ENCODE peak calls at places on chromosomes 3 and 15, in four cellular contexts. One of them, this sample, is unnamed. For H3K4me1, the result is how much of the 10 kb centered on the place peaks cover.

GRCh38 chr3:98565843-98566242 is 27.6 kb downstream of the CPOX start:
- DNase-seq in NT2/D1: no peak
- DNase-seq in body of pancreas: no peak
- DNase-seq in psoas muscle: no peak
- DNase-seq in this sample: no peak

GRCh38 chr3:87706176-87706575 is 352.6 kb downstream of the CGGBP1 start:
- DNase-seq in NT2/D1: no peak
- DNase-seq in body of pancreas: no peak
- DNase-seq in psoas muscle: no peak
- DNase-seq in this sample: no peak

GRCh38 chr3:159583662-159584061 is 405.0 kb upstream of the IL12A start:
- DNase-seq in NT2/D1: no peak
- DNase-seq in body of pancreas: no peak
- DNase-seq in psoas muscle: no peak
- DNase-seq in this sample: no peak

GRCh38 chr15:44381223-44381622 is 46.2 kb upstream of the CTDSPL2 start:
- DNase-seq in NT2/D1: no peak
- DNase-seq in body of pancreas: no peak
- DNase-seq in psoas muscle: no peak
- DNase-seq in this sample: no peak

GRCh38 chr3:197023241-197023997 is 6.2 kb downstream of the MELTF start:
- DNase-seq in NT2/D1: no peak
- DNase-seq in body of pancreas: no peak
- DNase-seq in psoas muscle: no peak
- DNase-seq in this sample: no peak

GRCh38 chr15:93043621-93044300 is 45.2 kb downstream of the RGMA start:
- DNase-seq in NT2/D1: no peak
- DNase-seq in body of pancreas: no peak
- DNase-seq in psoas muscle: peak
- DNase-seq in this sample: no peak

GRCh38 chr3:37984596-37984995 is 6.0 kb upstream of the VILL start:
- DNase-seq in NT2/D1: no peak
- DNase-seq in body of pancreas: no peak
- DNase-seq in psoas muscle: no peak
- DNase-seq in this sample: no peak

GRCh38 chr15:96416934-96417759 is 86.6 kb downstream of the NR2F2 start:
- DNase-seq in NT2/D1: no peak
- DNase-seq in body of pancreas: no peak
- DNase-seq in psoas muscle: no peak
- DNase-seq in this sample: peak

GRCh38 chr3:102718651-102719050 is 283.8 kb downstream of the ZPLD1 start:
- DNase-seq in NT2/D1: no peak
- DNase-seq in body of pancreas: no peak
- DNase-seq in psoas muscle: no peak
- DNase-seq in this sample: no peak

GRCh38 chr3:72768976-72769375 is 79.3 kb downstream of the SHQ1 start:
- DNase-seq in NT2/D1: no peak
- DNase-seq in body of pancreas: no peak
- DNase-seq in psoas muscle: no peak
- DNase-seq in this sample: no peak

GRCh38 chr15:78726870-78727551 is 84.3 kb downstream of the ADAMTS7 start:
- DNase-seq in NT2/D1: no peak
- DNase-seq in body of pancreas: peak
- DNase-seq in psoas muscle: no peak
- DNase-seq in this sample: no peak

GRCh38 chr3:43786102-43786952 is 95.6 kb downstream of the ABHD5 start:
- DNase-seq in NT2/D1: no peak
- DNase-seq in body of pancreas: no peak
- DNase-seq in psoas muscle: no peak
- DNase-seq in this sample: no peak

GRCh38 chr3:48408823-48409281 is 21.0 kb downstream of the PLXNB1 start:
- DNase-seq in NT2/D1: no peak
- DNase-seq in body of pancreas: no peak
- DNase-seq in psoas muscle: peak
- DNase-seq in this sample: peak

GRCh38 chr15:75121547-75121946 is 80.1 kb upstream of the C15orf39 start:
- DNase-seq in NT2/D1: no peak
- DNase-seq in body of pancreas: no peak
- DNase-seq in psoas muscle: no peak
- DNase-seq in this sample: no peak

GRCh38 chr3:190150681-190151080 is 30.0 kb upstream of the P3H2 start:
- DNase-seq in NT2/D1: no peak
- DNase-seq in body of pancreas: no peak
- DNase-seq in psoas muscle: no peak
- DNase-seq in this sample: no peak

GRCh38 chr3:71784914-71785593 is at the start of gene PROK2:
- DNase-seq in NT2/D1: no peak
- DNase-seq in body of pancreas: no peak
- DNase-seq in psoas muscle: peak
- DNase-seq in this sample: peak

GRCh38 chr15:64651573-64652260 is 123.7 kb downstream of the RBPMS2 start:
- DNase-seq in NT2/D1: peak
- DNase-seq in body of pancreas: peak
- DNase-seq in psoas muscle: no peak
- DNase-seq in this sample: no peak

GRCh38 chr3:107962946-107963345 is 127.9 kb downstream of the CD47 start:
- DNase-seq in NT2/D1: no peak
- DNase-seq in body of pancreas: peak
- DNase-seq in psoas muscle: no peak
- DNase-seq in this sample: no peak

GRCh38 chr3:125110016-125110875 is 54.4 kb upstream of the HEG1 start:
- DNase-seq in NT2/D1: no peak
- DNase-seq in body of pancreas: peak
- DNase-seq in psoas muscle: no peak
- DNase-seq in this sample: no peak

GRCh38 chr3:146414010-146414409 is 55.4 kb downstream of the PLSCR2 start:
- DNase-seq in NT2/D1: no peak
- DNase-seq in body of pancreas: no peak
- DNase-seq in psoas muscle: no peak
- DNase-seq in this sample: no peak

GRCh38 chr3:147407495-147408179 is 1.3 kb upstream of the ZIC4 start:
- DNase-seq in NT2/D1: no peak
- DNase-seq in body of pancreas: no peak
- DNase-seq in psoas muscle: no peak
- DNase-seq in this sample: no peak

GRCh38 chr3:58059349-58060321 is 51.4 kb downstream of the FLNB start:
- DNase-seq in NT2/D1: no peak
- DNase-seq in body of pancreas: peak
- DNase-seq in psoas muscle: no peak
- DNase-seq in this sample: no peak

GRCh38 chr3:28575100-28575747 is 226.6 kb upstream of the AZI2 start:
- DNase-seq in NT2/D1: peak
- DNase-seq in body of pancreas: peak
- DNase-seq in psoas muscle: peak
- DNase-seq in this sample: peak

GRCh38 chr3:38157562-38157961 is 7.8 kb upstream of the OXSR1 start:
- DNase-seq in NT2/D1: no peak
- DNase-seq in body of pancreas: no peak
- DNase-seq in psoas muscle: no peak
- DNase-seq in this sample: no peak

GRCh38 chr3:56654460-56654859 is 28.6 kb downstream of the TASOR start:
- DNase-seq in NT2/D1: no peak
- DNase-seq in body of pancreas: no peak
- DNase-seq in psoas muscle: no peak
- DNase-seq in this sample: no peak

GRCh38 chr3:170078620-170079281 is 41.0 kb downstream of the GPR160 start:
- DNase-seq in NT2/D1: no peak
- DNase-seq in body of pancreas: no peak
- DNase-seq in psoas muscle: no peak
- DNase-seq in this sample: no peak

GRCh38 chr3:33032937-33033336 is 64.0 kb downstream of the GLB1 start:
- DNase-seq in NT2/D1: no peak
- DNase-seq in body of pancreas: no peak
- DNase-seq in psoas muscle: no peak
- DNase-seq in this sample: no peak

GRCh38 chr15:98715890-98716443 is 67.6 kb downstream of the IGF1R start:
- DNase-seq in NT2/D1: no peak
- DNase-seq in body of pancreas: no peak
- DNase-seq in psoas muscle: peak
- DNase-seq in this sample: no peak

GRCh38 chr15:29734917-29735572 is 87.2 kb downstream of the TJP1 start:
- DNase-seq in NT2/D1: no peak
- DNase-seq in body of pancreas: no peak
- DNase-seq in psoas muscle: no peak
- DNase-seq in this sample: no peak

GRCh38 chr15:33405096-33405495 is 94.3 kb downstream of the RYR3 start:
- DNase-seq in NT2/D1: no peak
- DNase-seq in body of pancreas: no peak
- DNase-seq in psoas muscle: no peak
- DNase-seq in this sample: no peak

GRCh38 chr3:141408596-141408995 is 40.3 kb downstream of the ZBTB38 start:
- DNase-seq in NT2/D1: no peak
- DNase-seq in body of pancreas: no peak
- DNase-seq in psoas muscle: no peak
- DNase-seq in this sample: no peak
- H3K4me1 ChIP-seq in NT2/D1: under half
- H3K4me1 ChIP-seq in body of pancreas: half or more
- H3K4me1 ChIP-seq in psoas muscle: half or more
- H3K4me1 ChIP-seq in this sample: under half

DNA sequence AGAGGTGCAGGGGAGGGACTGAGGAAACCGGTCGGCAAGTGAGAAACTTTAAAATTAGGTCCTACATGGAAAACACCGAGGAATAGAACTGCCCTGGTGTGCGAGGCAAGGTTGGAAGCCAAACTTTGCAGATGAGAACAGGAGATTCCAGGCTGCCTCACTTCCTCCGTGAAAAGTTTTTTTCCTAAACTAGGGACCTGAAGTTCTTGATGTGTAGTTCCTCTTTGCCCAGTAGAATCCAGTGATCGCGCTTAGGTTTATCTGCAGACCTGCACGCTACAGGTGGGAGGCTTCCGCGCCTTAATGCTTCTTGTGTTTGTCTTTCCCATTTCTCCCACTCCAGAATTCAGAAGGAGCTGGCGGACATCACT is 5.3 kb downstream of the UBE2E1 start:
- DNase-seq in NT2/D1: no peak
- DNase-seq in body of pancreas: peak
- DNase-seq in psoas muscle: no peak
- DNase-seq in this sample: no peak
- H3K4me1 ChIP-seq in NT2/D1: under half
- H3K4me1 ChIP-seq in body of pancreas: under half
- H3K4me1 ChIP-seq in psoas muscle: half or more
- H3K4me1 ChIP-seq in this sample: under half

GRCh38 chr3:188157971-188158370 is 4.0 kb downstream of the LPP start:
- DNase-seq in NT2/D1: no peak
- DNase-seq in body of pancreas: peak
- DNase-seq in psoas muscle: no peak
- DNase-seq in this sample: no peak
- H3K4me1 ChIP-seq in NT2/D1: under half
- H3K4me1 ChIP-seq in body of pancreas: half or more
- H3K4me1 ChIP-seq in psoas muscle: under half
- H3K4me1 ChIP-seq in this sample: under half

GRCh38 chr15:90231028-90232017 is 2.4 kb downstream of the CIB1 start:
- DNase-seq in NT2/D1: no peak
- DNase-seq in body of pancreas: peak
- DNase-seq in psoas muscle: no peak
- DNase-seq in this sample: no peak
- H3K4me1 ChIP-seq in NT2/D1: under half
- H3K4me1 ChIP-seq in body of pancreas: half or more
- H3K4me1 ChIP-seq in psoas muscle: under half
- H3K4me1 ChIP-seq in this sample: under half

GRCh38 chr3:187958432-187959003 is 195.4 kb upstream of the LPP start:
- DNase-seq in NT2/D1: no peak
- DNase-seq in body of pancreas: peak
- DNase-seq in psoas muscle: no peak
- DNase-seq in this sample: peak
- H3K4me1 ChIP-seq in NT2/D1: under half
- H3K4me1 ChIP-seq in body of pancreas: under half
- H3K4me1 ChIP-seq in psoas muscle: half or more
- H3K4me1 ChIP-seq in this sample: under half

GRCh38 chr3:152300029-152300764 is 31.5 kb downstream of the MBNL1 start:
- DNase-seq in NT2/D1: no peak
- DNase-seq in body of pancreas: no peak
- DNase-seq in psoas muscle: no peak
- DNase-seq in this sample: no peak

GRCh38 chr3:152296382-152296781 is 27.7 kb downstream of the MBNL1 start:
- DNase-seq in NT2/D1: no peak
- DNase-seq in body of pancreas: no peak
- DNase-seq in psoas muscle: no peak
- DNase-seq in this sample: no peak

GRCh38 chr3:152299243-152299976 is 30.7 kb downstream of the MBNL1 start:
- DNase-seq in NT2/D1: no peak
- DNase-seq in body of pancreas: peak
- DNase-seq in psoas muscle: peak
- DNase-seq in this sample: no peak

GRCh38 chr3:152296990-152297389 is 28.3 kb downstream of the MBNL1 start:
- DNase-seq in NT2/D1: no peak
- DNase-seq in body of pancreas: no peak
- DNase-seq in psoas muscle: no peak
- DNase-seq in this sample: no peak

GRCh38 chr3:152298393-152299242 is 29.9 kb downstream of the MBNL1 start:
- DNase-seq in NT2/D1: no peak
- DNase-seq in body of pancreas: peak
- DNase-seq in psoas muscle: peak
- DNase-seq in this sample: no peak
- H3K4me1 ChIP-seq in NT2/D1: under half
- H3K4me1 ChIP-seq in body of pancreas: half or more
- H3K4me1 ChIP-seq in psoas muscle: half or more
- H3K4me1 ChIP-seq in this sample: under half

GRCh38 chr15:41714291-41714690 is 54.1 kb downstream of the MGA start:
- DNase-seq in NT2/D1: no peak
- DNase-seq in body of pancreas: no peak
- DNase-seq in psoas muscle: no peak
- DNase-seq in this sample: no peak
- H3K4me1 ChIP-seq in NT2/D1: under half
- H3K4me1 ChIP-seq in body of pancreas: under half
- H3K4me1 ChIP-seq in psoas muscle: under half
- H3K4me1 ChIP-seq in this sample: under half

DNA sequence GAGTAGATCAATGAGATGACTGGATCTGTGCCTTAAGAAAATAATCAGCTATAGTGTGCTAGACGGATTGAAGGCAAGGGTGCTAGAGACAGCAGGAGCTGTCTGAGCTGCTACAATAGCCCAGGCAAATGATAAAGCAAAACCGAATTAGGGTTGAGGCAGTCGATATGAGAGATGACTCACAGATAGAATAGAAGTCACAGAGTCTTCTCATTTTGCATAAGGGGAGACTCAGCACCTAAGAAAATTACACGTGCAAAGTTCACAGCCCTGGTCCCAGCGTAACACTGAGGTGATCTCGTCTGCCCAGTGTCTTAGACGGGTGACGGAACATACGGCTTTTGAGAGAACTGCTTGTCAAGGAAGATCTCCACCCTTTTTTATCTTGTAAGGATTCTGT is 11.6 kb downstream of the LPP start:
- DNase-seq in NT2/D1: no peak
- DNase-seq in body of pancreas: no peak
- DNase-seq in psoas muscle: no peak
- DNase-seq in this sample: no peak
- H3K4me1 ChIP-seq in NT2/D1: under half
- H3K4me1 ChIP-seq in body of pancreas: under half
- H3K4me1 ChIP-seq in psoas muscle: half or more
- H3K4me1 ChIP-seq in this sample: under half